ENCODE peak calls at places on chromosomes 2 and 18, in nine cellular contexts. X is GM23248, M is colonic mucosa, E is body of pancreas, B is breast epithelium, Q is cardiac muscle cell, H is pancreas, W is OCI-LY7, V is uterus. G is an unnamed sample.

GRCh38 chr18:36066731-36067117 is 635 bp downstream of the RPRD1A start:
- DNase-seq in B (no peak), V (no peak), Q (no peak), E (no peak), M (no peak), W (peak; percentile 4), X (peak; percentile 33), H (no peak), G (no peak)

GRCh38 chr2:220192994-220193753 is 565.7 kb downstream of the SLC4A3 start:
- DNase-seq in V (no peak), M (no peak), H (no peak), B (no peak), W (no peak), Q (no peak), X (no peak), E (no peak), G (no peak)

GRCh38 chr18:13268035-13268700 is 49.6 kb downstream of the LDLRAD4 start:
- DNase-seq in Q (peak; percentile 47), B (no peak), E (no peak), H (no peak), M (no peak), W (no peak), X (peak; percentile 45), V (peak; percentile 42), G (no peak)

GRCh38 chr18:27540126-27540525 is 355.0 kb upstream of the CHST9 start:
- DNase-seq in X (no peak), Q (no peak), M (no peak), H (no peak), W (no peak), B (no peak), E (no peak), V (no peak), G (no peak)

GRCh38 chr18:70822167-70822566 is 533.3 kb downstream of the SOCS6 start:
- DNase-seq in M (no peak), H (no peak), W (no peak), V (no peak), E (no peak), B (no peak), X (no peak), Q (peak; percentile 0), G (no peak)

GRCh38 chr2:184517402-184517801 is 80.9 kb upstream of the ZNF804A start:
- DNase-seq in Q (no peak), B (no peak), X (no peak), E (no peak), H (no peak), M (no peak), W (no peak), V (no peak), G (no peak)

GRCh38 chr2:189393440-189394111 is 47.7 kb upstream of the WDR75 start:
- DNase-seq in V (no peak), Q (peak; percentile 90), H (no peak), M (no peak), B (no peak), X (peak; percentile 94), W (no peak), E (no peak), G (no peak)

GRCh38 chr2:3617198-3617890 is 22.4 kb downstream of the COLEC11 start:
- DNase-seq in X (no peak), Q (no peak), W (no peak), H (no peak), E (no peak), M (no peak), V (no peak), B (peak; percentile 33), G (no peak)

GRCh38 chr2:148416248-148416647 is 228.3 kb upstream of the EPC2 start:
- DNase-seq in V (no peak), W (no peak), Q (no peak), M (no peak), H (no peak), B (no peak), E (no peak), X (no peak), G (no peak)

GRCh38 chr2:144513388-144514100 is 6.4 kb downstream of the ZEB2 start:
- DNase-seq in E (no peak), B (no peak), X (peak; percentile 72), V (no peak), W (no peak), M (no peak), Q (peak; percentile 90), H (no peak), G (no peak)

GRCh38 chr2:23904692-23905091 is 22.2 kb downstream of the ATAD2B start:
- DNase-seq in X (peak; percentile 60), B (no peak), V (no peak), Q (peak; percentile 33), H (no peak), W (no peak), E (no peak), M (no peak), G (no peak)

GRCh38 chr2:200578778-200579177 is 7.0 kb upstream of the AOX1 start:
- DNase-seq in B (no peak), Q (peak; percentile 61), E (peak; percentile 38), W (peak; percentile 19), H (no peak), X (peak; percentile 64), V (no peak), M (no peak), G (no peak)

GRCh38 chr2:97995026-97995733 is 568 bp downstream of the TMEM131 start:
- DNase-seq in M (peak; percentile 62), X (peak; percentile 83), H (peak; percentile 66), E (peak; percentile 67), B (no peak), W (peak; percentile 86), V (peak; percentile 18), Q (peak; percentile 52), G (peak; percentile 61)

GRCh38 chr2:154699560-154699901 is 1.0 kb downstream of the KCNJ3 start:
- DNase-seq in B (no peak), X (no peak), H (no peak), M (no peak), W (no peak), V (no peak), E (peak; percentile 38), Q (no peak), G (no peak)

GRCh38 chr18:79944746-79945117 is 6.7 kb downstream of the SLC66A2 start:
- DNase-seq in H (no peak), M (peak; percentile 18), X (no peak), B (no peak), V (no peak), Q (no peak), E (no peak), W (no peak), G (no peak)

GRCh38 chr2:96702098-96702785 is 37.6 kb downstream of the LMAN2L start:
- DNase-seq in M (no peak), B (no peak), E (no peak), Q (no peak), W (no peak), X (no peak), H (no peak), V (no peak), G (no peak)

GRCh38 chr2:240419321-240419720 is 16.1 kb upstream of the GPC1 start:
- DNase-seq in W (no peak), H (peak; percentile 10), X (no peak), Q (no peak), M (no peak), B (no peak), V (no peak), E (peak; percentile 1), G (no peak)

GRCh38 chr2:104638795-104639194 is 215.1 kb upstream of the POU3F3 start:
- DNase-seq in X (no peak), V (no peak), B (no peak), H (no peak), M (no peak), W (no peak), E (no peak), Q (no peak), G (no peak)

GRCh38 chr2:26768759-26769500 is 4.8 kb downstream of the SLC35F6 start:
- DNase-seq in V (peak; percentile 64), M (peak; percentile 70), H (no peak), B (peak; percentile 78), X (peak; percentile 88), E (peak; percentile 43), W (no peak), Q (peak; percentile 71), G (no peak)
- H3K4me1 ChIP-seq in V (peaks cover 14% of the 10 kb centered on the region), M (peaks cover 29% of the 10 kb centered on the region), H (peaks cover 19% of the 10 kb centered on the region), B (peaks cover 39% of the 10 kb centered on the region), X (peaks cover 39% of the 10 kb centered on the region), E (peaks cover 63% of the 10 kb centered on the region), W (peaks cover 11% of the 10 kb centered on the region), Q (peaks cover 4% of the 10 kb centered on the region), G (peaks cover 50% of the 10 kb centered on the region)

GRCh38 chr18:76495435-76496199 is 575 bp upstream of the ZNF516 start:
- DNase-seq in X (peak; percentile 79), H (no peak), V (peak; percentile 59), W (peak; percentile 72), E (peak; percentile 36), B (no peak), M (peak; percentile 55), Q (peak; percentile 63), G (no peak)

GRCh38 chr18:76494541-76495403 is at the start of gene ZNF516:
- DNase-seq in B (no peak), V (peak; percentile 68), H (peak; percentile 46), M (peak; percentile 45), X (peak; percentile 79), W (peak; percentile 70), E (peak; percentile 60), Q (peak; percentile 57), G (no peak)

GRCh38 chr18:76493213-76494107 is 1.6 kb downstream of the ZNF516 start:
- DNase-seq in Q (peak; percentile 50), V (peak; percentile 69), M (peak; percentile 60), E (peak; percentile 40), W (peak; percentile 34), H (no peak), X (peak; percentile 67), B (no peak), G (no peak)

GRCh38 chr18:76492669-76493212 is 2.3 kb downstream of the ZNF516 start:
- DNase-seq in V (peak; percentile 100), E (peak; percentile 100), Q (peak; percentile 99), B (peak; percentile 99), W (peak; percentile 95), M (peak; percentile 100), H (peak; percentile 97), X (peak; percentile 96), G (peak; percentile 89)

DNA sequence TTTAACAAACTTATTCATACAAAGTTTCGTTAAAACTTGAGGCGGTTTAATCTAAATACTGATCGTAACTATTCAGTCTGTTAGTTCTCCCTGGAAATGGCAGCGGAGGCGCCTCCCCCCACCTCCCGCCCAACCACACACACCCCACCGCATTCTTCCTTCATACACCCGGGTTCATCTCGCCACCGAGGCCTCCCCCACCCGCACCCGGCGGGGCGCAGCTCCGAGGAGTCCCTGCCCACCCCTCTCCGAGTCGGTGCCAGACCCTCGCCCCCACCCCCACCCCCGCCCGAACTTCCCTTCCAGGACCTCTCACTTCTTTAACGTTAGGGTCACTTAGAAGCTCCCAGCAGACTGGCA is 881 bp downstream of the ZNF516 start:
- DNase-seq in H (no peak), Q (peak; percentile 64), V (peak; percentile 73), W (peak; percentile 37), X (peak; percentile 67), B (no peak), E (peak; percentile 42), M (peak; percentile 65), G (no peak)
- H3K27ac ChIP-seq in H (peak overlapping the region; percentile 81), Q (peak overlapping the region; percentile 63), V (peak overlapping the region; percentile 97), W (peak overlapping the region; percentile 86), X (peak overlapping the region; percentile 77), B (peak overlapping the region; percentile 93), E (peak overlapping the region; percentile 91), M (peak overlapping the region; percentile 78), G (no peak overlapping the region)

GRCh38 chr18:75250471-75250821 is 39.8 kb downstream of the TSHZ1 start:
- DNase-seq in V (no peak), W (no peak), M (no peak), E (no peak), B (no peak), X (no peak), H (no peak), Q (no peak), G (no peak)
- H3K4me1 ChIP-seq in V (peaks cover 4% of the 10 kb centered on the region), W (no peaks in the 10 kb centered on the region), M (no peaks in the 10 kb centered on the region), E (peaks cover 16% of the 10 kb centered on the region), B (peaks cover 4% of the 10 kb centered on the region), X (peaks cover 37% of the 10 kb centered on the region), H (peaks cover under 1% of the 10 kb centered on the region), Q (peaks cover 6% of the 10 kb centered on the region), G (peaks cover 58% of the 10 kb centered on the region)

GRCh38 chr18:34322365-34323289 is 97.9 kb upstream of the NOL4 start:
- DNase-seq in H (peak; percentile 40), X (peak; percentile 81), W (peak; percentile 66), M (peak; percentile 67), B (no peak), V (no peak), Q (peak; percentile 61), E (peak; percentile 79), G (no peak)
- H3K27ac ChIP-seq in H (no peak overlapping the region), X (no peak overlapping the region), W (no peak overlapping the region), M (no peak overlapping the region), B (no peak overlapping the region), V (no peak overlapping the region), Q (no peak overlapping the region), E (no peak overlapping the region), G (no peak overlapping the region)